ENCODE peak calls at places on chromosomes 2 and 18, in five cellular contexts. T, L, Z, I and Q are unnamed samples.
A peak's percentile ranks its signal among the peaks of the same experiment; 100 is the strongest.

GRCh38 chr2:151946856-151947523 is 118.8 kb upstream of the ARL5A start:
- DNase-seq in T (peak; percentile 10), L (peak; percentile 8), Z (peak; percentile 46), I (peak; percentile 47), Q (no peak)

GRCh38 chr2:37287966-37288365 is 36.7 kb downstream of the PRKD3 start:
- DNase-seq in T (no peak), L (no peak), Z (peak; percentile 50), I (peak; percentile 11), Q (no peak)

GRCh38 chr2:230660294-230661060 is 52.2 kb upstream of the CAB39 start:
- DNase-seq in T (no peak), L (no peak), Z (peak; percentile 92), I (peak; percentile 86), Q (no peak)

GRCh38 chr2:29000481-29000880 is 19.4 kb downstream of the TOGARAM2 start:
- DNase-seq in T (no peak), L (no peak), Z (peak; percentile 97), I (peak; percentile 71), Q (no peak)

GRCh38 chr18:31102020-31102684 is at the start of gene DSC2:
- DNase-seq in T (no peak), L (peak; percentile 79), Z (no peak), I (no peak), Q (no peak)

GRCh38 chr2:167855211-167855610 is 392.2 kb downstream of the STK39 start:
- DNase-seq in T (no peak), L (no peak), Z (no peak), I (no peak), Q (no peak)

GRCh38 chr18:61616111-61616610 is 276.6 kb downstream of the RNF152 start:
- DNase-seq in T (no peak), L (no peak), Z (no peak), I (no peak), Q (no peak)

GRCh38 chr2:105104208-105104731 is 66.4 kb downstream of the MRPS9 start:
- DNase-seq in T (no peak), L (no peak), Z (no peak), I (no peak), Q (peak; percentile 64)

GRCh38 chr2:12701786-12702660 is 14.7 kb upstream of the TRIB2 start:
- DNase-seq in T (peak; percentile 42), L (peak; percentile 59), Z (no peak), I (no peak), Q (peak; percentile 66)

GRCh38 chr2:168490015-168490874 is 34.2 kb downstream of the CERS6 start:
- DNase-seq in T (peak; percentile 31), L (no peak), Z (peak; percentile 87), I (peak; percentile 96), Q (no peak)

GRCh38 chr18:711693-712400 is 583 bp downstream of the ENOSF1 start:
- DNase-seq in T (peak; percentile 96), L (peak; percentile 64), Z (peak; percentile 87), I (peak; percentile 88), Q (peak; percentile 90)

GRCh38 chr2:101921319-101921960 is 70.3 kb upstream of the IL1R2 start:
- DNase-seq in T (no peak), L (no peak), Z (peak; percentile 91), I (peak; percentile 19), Q (no peak)

GRCh38 chr18:79953921-79954651 is 2.6 kb upstream of the SLC66A2 start:
- DNase-seq in T (no peak), L (no peak), Z (peak; percentile 39), I (peak; percentile 18), Q (no peak)

GRCh38 chr2:15158117-15158516 is 403.0 kb downstream of the NBAS start:
- DNase-seq in T (no peak), L (no peak), Z (no peak), I (no peak), Q (no peak)

GRCh38 chr2:199136681-199137080 is 321.1 kb downstream of the SATB2 start:
- DNase-seq in T (peak; percentile 27), L (no peak), Z (peak; percentile 15), I (no peak), Q (peak; percentile 54)

GRCh38 chr2:96773922-96774321 is 13.2 kb downstream of the CNNM4 start:
- DNase-seq in T (no peak), L (no peak), Z (no peak), I (peak; percentile 71), Q (no peak)

GRCh38 chr2:1739961-1740713 is 4.2 kb downstream of the PXDN start:
- DNase-seq in T (peak; percentile 35), L (peak; percentile 6), Z (no peak), I (no peak), Q (no peak)

GRCh38 chr2:58539973-58540372 is 298.8 kb upstream of the FANCL start:
- DNase-seq in T (peak; percentile 5), L (no peak), Z (no peak), I (no peak), Q (no peak)

GRCh38 chr2:173239644-173240043 is 115.0 kb upstream of the CDCA7 start:
- DNase-seq in T (no peak), L (no peak), Z (no peak), I (peak; percentile 88), Q (no peak)

GRCh38 chr2:164642268-164642667 is 21.0 kb upstream of the GRB14 start:
- DNase-seq in T (no peak), L (no peak), Z (no peak), I (no peak), Q (no peak)

GRCh38 chr2:46601328-46601963 is 122.1 kb downstream of the TMEM247 start:
- DNase-seq in T (peak; percentile 27), L (no peak), Z (no peak), I (no peak), Q (peak; percentile 11)

GRCh38 chr18:9743200-9744016 is 35.3 kb downstream of the RAB31 start:
- DNase-seq in T (peak; percentile 91), L (no peak), Z (peak; percentile 98), I (no peak), Q (peak; percentile 93)

GRCh38 chr2:135689679-135690078 is 52.0 kb upstream of the UBXN4 start:
- DNase-seq in T (no peak), L (no peak), Z (no peak), I (peak; percentile 13), Q (no peak)

GRCh38 chr2:54859997-54860701 is 136.7 kb downstream of the EML6 start:
- DNase-seq in T (peak; percentile 69), L (no peak), Z (peak; percentile 21), I (no peak), Q (peak; percentile 82)

GRCh38 chr2:222315443-222316121 is 16.8 kb upstream of the PAX3 start:
- DNase-seq in T (no peak), L (no peak), Z (peak; percentile 52), I (no peak), Q (no peak)

GRCh38 chr2:216216951-216217903 is 108.1 kb downstream of the XRCC5 start:
- DNase-seq in T (peak; percentile 55), L (no peak), Z (peak; percentile 62), I (peak; percentile 53), Q (peak; percentile 34)

GRCh38 chr2:183543222-183543621 is 419.0 kb downstream of the NUP35 start:
- DNase-seq in T (no peak), L (no peak), Z (no peak), I (no peak), Q (no peak)

GRCh38 chr2:200609027-200609614 is 23.3 kb downstream of the AOX1 start:
- DNase-seq in T (peak; percentile 82), L (no peak), Z (no peak), I (no peak), Q (peak; percentile 94)

DNA sequence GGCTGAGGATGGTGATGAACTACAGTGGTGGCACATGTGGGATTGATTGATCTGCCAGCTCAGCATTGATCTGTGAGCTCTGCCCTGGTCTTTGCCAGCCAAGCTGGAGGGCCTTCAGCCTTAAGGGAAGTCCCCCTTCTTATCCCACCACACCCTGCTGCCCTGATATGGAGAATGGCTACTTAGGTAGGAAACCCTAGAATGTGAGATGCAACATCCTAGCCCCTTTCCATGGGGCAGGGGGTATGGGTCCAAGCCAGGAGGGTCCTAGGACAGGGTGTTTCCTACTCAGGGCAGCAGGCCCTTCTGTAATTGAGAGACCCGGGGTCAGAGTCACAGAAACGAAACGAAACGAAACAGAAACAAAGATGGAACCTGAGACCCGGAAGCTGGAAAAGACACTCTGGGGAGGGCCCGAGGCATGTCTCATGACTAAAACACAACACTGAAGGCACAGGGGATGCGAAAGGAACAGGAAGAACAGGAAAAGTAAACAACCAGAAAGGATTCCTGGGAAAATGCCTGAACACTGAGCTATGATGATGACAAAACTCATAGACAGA is 16.9 kb upstream of the SULT1C2 start:
- DNase-seq in T (peak; percentile 31), L (no peak), Z (no peak), I (no peak), Q (peak; percentile 25)
- H3K4me3 ChIP-seq in T (no peak overlapping the region), L (no peak overlapping the region), Z (no peak overlapping the region), I (no peak overlapping the region), Q (no peak overlapping the region)

DNA sequence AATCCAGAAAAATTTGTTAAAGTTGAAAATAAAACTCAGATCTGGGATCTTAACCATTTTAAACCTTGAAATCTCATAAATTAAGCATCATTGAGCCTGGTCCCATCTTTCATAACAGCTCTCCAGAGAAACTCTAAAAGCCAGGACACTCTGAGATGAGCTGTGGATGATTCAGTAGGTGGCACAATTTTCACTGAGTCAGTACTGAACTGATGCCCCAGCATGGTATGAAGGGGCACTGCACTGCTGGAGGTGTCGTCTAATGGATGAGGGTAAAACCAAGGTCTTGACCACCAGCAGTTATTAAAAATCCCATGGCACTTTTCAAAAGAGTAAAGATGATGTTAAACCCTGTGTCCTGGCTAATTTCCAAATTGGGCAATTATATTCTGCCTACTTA is 170.6 kb downstream of the FIGN start:
- DNase-seq in T (no peak), L (no peak), Z (no peak), I (no peak), Q (no peak)
- H3K4me3 ChIP-seq in T (no peak overlapping the region), L (no peak overlapping the region), Z (no peak overlapping the region), I (no peak overlapping the region), Q (no peak overlapping the region)

GRCh38 chr2:218645126-218645525 is 14.3 kb downstream of the ZNF142 start:
- DNase-seq in T (peak; percentile 61), L (no peak), Z (no peak), I (no peak), Q (peak; percentile 36)

GRCh38 chr2:218644721-218645120 is 14.7 kb downstream of the ZNF142 start:
- DNase-seq in T (no peak), L (no peak), Z (no peak), I (no peak), Q (no peak)

GRCh38 chr2:218642786-218643185 is 16.6 kb downstream of the ZNF142 start:
- DNase-seq in T (no peak), L (no peak), Z (no peak), I (no peak), Q (no peak)

GRCh38 chr2:218642121-218642656 is 17.2 kb downstream of the ZNF142 start:
- DNase-seq in T (no peak), L (no peak), Z (no peak), I (no peak), Q (no peak)

GRCh38 chr2:218643751-218644310 is 15.6 kb downstream of the ZNF142 start:
- DNase-seq in T (no peak), L (no peak), Z (no peak), I (no peak), Q (no peak)
- H3K4me3 ChIP-seq in T (no peak overlapping the region), L (no peak overlapping the region), Z (no peak overlapping the region), I (no peak overlapping the region), Q (no peak overlapping the region)

GRCh38 chr18:23710068-23710527 is 20.8 kb downstream of the LAMA3 start:
- DNase-seq in T (peak; percentile 90), L (no peak), Z (peak; percentile 25), I (peak; percentile 84), Q (peak; percentile 25)
- H3K4me3 ChIP-seq in T (no peak overlapping the region), L (no peak overlapping the region), Z (no peak overlapping the region), I (no peak overlapping the region), Q (no peak overlapping the region)